ENCODE peak calls at places on chromosomes 13 and 19, in ten cellular contexts. G, I, Q, W, U, Y, B, J, C and L are unnamed samples.

GRCh38 chr19:45667620-45668341 is at the start of gene GIPR:
- DNase-seq in G (peak; percentile 44), I (peak; percentile 38), Q (no peak), W (no peak), U (peak; percentile 89), Y (peak; percentile 80), B (peak; percentile 84), J (no peak), C (no peak), L (no peak)

GRCh38 chr13:72244788-72245187 is 377.8 kb upstream of the DACH1 start:
- DNase-seq in G (no peak), I (no peak), Q (no peak), W (no peak), U (no peak), Y (no peak), B (no peak), J (no peak), C (no peak), L (no peak)

GRCh38 chr19:2770055-2771013 is 12.7 kb downstream of the SGTA start:
- DNase-seq in G (no peak), I (peak; percentile 47), Q (no peak), W (no peak), U (no peak), Y (peak; percentile 90), B (peak; percentile 51), J (no peak), C (peak; percentile 67), L (no peak)

GRCh38 chr19:32421589-32422361 is 16.2 kb downstream of the DPY19L3 start:
- DNase-seq in G (no peak), I (no peak), Q (no peak), W (no peak), U (no peak), Y (no peak), B (no peak), J (no peak), C (no peak), L (no peak)

GRCh38 chr19:39401549-39402416 is 4.9 kb upstream of the ZFP36 start:
- DNase-seq in G (peak; percentile 96), I (peak; percentile 89), Q (peak; percentile 69), W (peak; percentile 59), U (no peak), Y (peak; percentile 41), B (peak; percentile 90), J (no peak), C (peak; percentile 59), L (no peak)

GRCh38 chr19:54432144-54432738 is 16.8 kb upstream of the LENG8 start:
- DNase-seq in G (no peak), I (no peak), Q (no peak), W (no peak), U (no peak), Y (no peak), B (no peak), J (no peak), C (no peak), L (no peak)

GRCh38 chr19:17743874-17744273 is 7.4 kb upstream of the FCHO1 start:
- DNase-seq in G (no peak), I (peak; percentile 63), Q (no peak), W (no peak), U (no peak), Y (no peak), B (no peak), J (no peak), C (no peak), L (no peak)

GRCh38 chr13:94416454-94417080 is 62.9 kb downstream of the DCT start:
- DNase-seq in G (peak; percentile 67), I (peak; percentile 24), Q (no peak), W (no peak), U (peak; percentile 56), Y (no peak), B (no peak), J (no peak), C (no peak), L (no peak)

DNA sequence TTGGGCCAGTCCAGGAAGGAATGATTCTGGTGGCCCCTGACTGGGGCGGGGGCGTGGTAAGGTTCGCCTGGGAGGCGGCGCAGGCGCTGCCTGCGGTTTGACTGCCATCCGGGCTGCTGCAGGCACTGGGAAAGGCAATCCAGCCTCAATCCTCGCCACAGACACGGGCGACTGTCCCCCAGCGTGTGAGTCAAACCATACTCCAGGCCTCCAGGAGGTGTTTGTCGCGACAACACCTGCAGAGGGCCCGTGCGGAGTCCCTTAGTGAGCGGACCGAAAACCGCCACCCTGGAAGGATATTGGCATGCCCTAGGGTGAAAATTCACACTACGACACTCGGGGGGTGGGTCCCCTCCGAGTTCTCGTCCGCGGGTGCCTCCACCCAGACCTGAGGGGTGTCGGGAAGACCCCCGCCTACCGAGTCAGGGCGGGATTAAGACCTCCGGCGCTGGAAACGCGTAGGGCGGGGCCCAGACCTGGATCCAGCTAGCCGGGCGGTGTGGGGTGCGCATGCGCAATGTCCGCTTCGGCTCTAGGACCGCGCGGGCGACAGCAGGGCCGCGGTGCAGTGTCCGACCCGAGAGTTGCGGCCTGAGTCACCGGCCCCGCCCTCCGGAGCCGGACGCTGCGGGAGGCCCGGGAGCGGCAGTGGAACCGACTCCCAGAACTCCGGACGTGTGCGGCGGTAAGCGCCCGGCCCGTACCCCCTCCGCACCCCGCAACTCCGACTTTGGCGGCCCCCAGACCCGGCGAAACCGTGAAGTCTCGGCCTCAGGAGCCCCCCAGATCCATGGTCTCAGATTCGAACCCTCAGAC is at the start of gene CAPNS1:
- DNase-seq in G (peak; percentile 88), I (peak; percentile 93), Q (peak; percentile 87), W (peak; percentile 97), U (peak; percentile 98), Y (peak; percentile 99), B (peak; percentile 98), J (no peak), C (peak; percentile 99), L (peak; percentile 62)
- TF ChIP-seq POLR2A in G (peak; percentile 60), I (peak; percentile 92), Q (peak; percentile 91), W (peak; percentile 99), U (no peak), Y (peak; percentile 95), B (peak; percentile 99), J (peak; percentile 96), C (peak; percentile 97), L (peak; percentile 96)

GRCh38 chr19:48509467-48510194 is 2.0 kb downstream of the LMTK3 start:
- DNase-seq in G (no peak), I (no peak), Q (no peak), W (no peak), U (no peak), Y (no peak), B (no peak), J (no peak), C (no peak), L (no peak)

GRCh38 chr19:48510421-48511268 is 990 bp downstream of the LMTK3 start:
- DNase-seq in G (no peak), I (peak; percentile 39), Q (peak; percentile 76), W (peak; percentile 62), U (peak; percentile 94), Y (peak; percentile 60), B (peak; percentile 71), J (no peak), C (peak; percentile 73), L (no peak)

GRCh38 chr19:48506138-48506733 is 5.4 kb downstream of the LMTK3 start:
- DNase-seq in G (peak; percentile 48), I (peak; percentile 47), Q (no peak), W (no peak), U (no peak), Y (no peak), B (no peak), J (no peak), C (no peak), L (no peak)

GRCh38 chr19:48508729-48509310 is 2.8 kb downstream of the LMTK3 start:
- DNase-seq in G (no peak), I (no peak), Q (no peak), W (no peak), U (no peak), Y (no peak), B (no peak), J (no peak), C (no peak), L (no peak)

DNA sequence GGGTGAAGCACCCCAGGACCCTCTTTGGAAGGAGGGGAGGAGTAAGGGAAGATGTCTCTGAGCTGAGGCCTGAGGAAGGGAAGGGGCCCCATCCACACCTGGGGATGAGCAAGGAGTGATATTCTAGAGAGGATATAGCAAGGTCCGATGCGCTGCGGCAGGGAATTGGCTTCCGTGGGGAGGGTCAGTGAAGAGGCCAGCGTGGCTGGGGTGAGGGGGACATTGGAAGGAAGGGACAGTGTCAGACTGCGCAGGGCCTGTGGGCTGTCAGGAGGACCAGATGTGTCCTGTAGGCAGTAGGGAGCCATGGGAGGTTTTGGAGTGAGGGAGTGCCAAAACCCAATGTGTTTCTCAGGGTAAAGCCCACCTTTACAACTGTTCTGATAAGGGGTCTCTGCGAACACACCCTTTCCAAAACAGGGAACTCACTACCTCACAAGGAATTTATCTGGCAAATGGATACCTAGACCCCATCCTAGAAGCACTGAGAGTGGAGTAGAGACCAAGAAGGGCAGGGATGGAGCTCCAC is 3.7 kb downstream of the LMTK3 start:
- DNase-seq in G (no peak), I (no peak), Q (no peak), W (no peak), U (no peak), Y (no peak), B (no peak), J (no peak), C (no peak), L (no peak)
- H3K27ac ChIP-seq in G (no peak overlapping the region), I (no peak overlapping the region), Q (no peak overlapping the region), W (no peak overlapping the region), U (no peak overlapping the region), Y (no peak overlapping the region), B (no peak overlapping the region), J (no peak overlapping the region), C (no peak overlapping the region), L (no peak overlapping the region)

GRCh38 chr19:7848779-7849457 is 18.9 kb downstream of the EVI5L start:
- DNase-seq in G (no peak), I (no peak), Q (no peak), W (no peak), U (no peak), Y (no peak), B (peak; percentile 6), J (no peak), C (no peak), L (no peak)
- TF ChIP-seq POLR2A in G (no peak), I (no peak), Q (no peak), W (no peak), U (no peak), Y (no peak), B (no peak), J (no peak), C (no peak), L (no peak)

GRCh38 chr19:41323430-41324125 is 13.6 kb downstream of the CCDC97 start:
- DNase-seq in G (peak; percentile 87), I (peak; percentile 98), Q (peak; percentile 68), W (peak; percentile 92), U (no peak), Y (peak; percentile 85), B (peak; percentile 51), J (no peak), C (peak; percentile 92), L (no peak)

GRCh38 chr19:41321600-41322270 is 11.8 kb downstream of the CCDC97 start:
- DNase-seq in G (peak; percentile 82), I (peak; percentile 80), Q (no peak), W (peak; percentile 62), U (peak; percentile 80), Y (peak; percentile 60), B (peak; percentile 41), J (no peak), C (peak; percentile 72), L (no peak)

GRCh38 chr19:41322451-41322850 is 12.5 kb downstream of the CCDC97 start:
- DNase-seq in G (no peak), I (no peak), Q (no peak), W (peak; percentile 33), U (no peak), Y (no peak), B (no peak), J (no peak), C (no peak), L (no peak)

GRCh38 chr19:41324231-41324702 is 14.3 kb downstream of the CCDC97 start:
- DNase-seq in G (no peak), I (no peak), Q (no peak), W (no peak), U (no peak), Y (no peak), B (no peak), J (no peak), C (no peak), L (no peak)

GRCh38 chr19:41323023-41323422 is 13.1 kb downstream of the CCDC97 start:
- DNase-seq in G (no peak), I (peak; percentile 92), Q (no peak), W (peak; percentile 62), U (no peak), Y (peak; percentile 71), B (no peak), J (no peak), C (peak; percentile 84), L (no peak)
- H3K27ac ChIP-seq in G (peak overlapping the region; percentile 74), I (peak overlapping the region; percentile 93), Q (peak overlapping the region; percentile 93), W (peak overlapping the region; percentile 96), U (peak overlapping the region; percentile 19), Y (peak overlapping the region; percentile 94), B (peak overlapping the region; percentile 78), J (peak overlapping the region; percentile 95), C (peak overlapping the region; percentile 83), L (peak overlapping the region; percentile 93)